ENCODE peak calls at places on chromosomes 11 and 22, in ten cellular contexts. G is stimulated activated CD4-positive, alpha-beta T cell treated with anti-CD3 and anti-CD28 coated beads, Interleukin-4, amount 100 ng/mL, for 1 hour; F is mucosa of gallbladder; Z is NCI-H1436; X is ecto neural progenitor cell; S is SHP77; I is non-pigmented ciliary epithelial cell; T is nephron progenitor cell; B is GM12865; V is neural crest cell. O is an unnamed sample.

GRCh38 chr11:128763224-128763623 is 69.4 kb downstream of the FLI1 start:
- DNase-seq in I (no peak), B (no peak), X (no peak), G (no peak), Z (no peak), S (no peak), T (no peak), F (no peak), V (no peak), O (no peak)

GRCh38 chr22:39684702-39685281 is 114.2 kb downstream of the CACNA1I start:
- DNase-seq in I (no peak), F (no peak), X (no peak), B (no peak), T (no peak), G (no peak), S (no peak), V (no peak), Z (no peak), O (no peak)

GRCh38 chr22:45562537-45563361 is 60.1 kb downstream of the FBLN1 start:
- DNase-seq in G (no peak), V (no peak), T (no peak), F (no peak), B (no peak), S (no peak), X (no peak), Z (no peak), I (no peak), O (no peak)

GRCh38 chr22:17167486-17167885 is 8.4 kb upstream of the HDHD5 start:
- DNase-seq in T (no peak), I (no peak), B (no peak), X (no peak), F (no peak), S (no peak), V (no peak), Z (no peak), G (no peak), O (no peak)

GRCh38 chr11:57527056-57527631 is 3.4 kb downstream of the TIMM10 start:
- DNase-seq in I (no peak), Z (peak; percentile 50), F (peak; percentile 78), G (peak; percentile 74), T (peak; percentile 89), B (peak; percentile 75), V (peak; percentile 79), S (peak; percentile 1), X (peak; percentile 70), O (no peak)

GRCh38 chr11:65849366-65849765 is 8.6 kb downstream of the CFL1 start:
- DNase-seq in B (no peak), S (no peak), G (no peak), T (no peak), X (no peak), V (no peak), F (no peak), Z (no peak), I (no peak), O (no peak)

GRCh38 chr11:44316388-44317240 is 6.7 kb upstream of the ALX4 start:
- DNase-seq in V (no peak), G (no peak), S (no peak), B (no peak), F (no peak), I (no peak), Z (peak; percentile 67), T (peak; percentile 54), X (no peak), O (peak; percentile 31)

GRCh38 chr22:44261861-44262595 is 50.7 kb downstream of the SHISAL1 start:
- DNase-seq in F (no peak), B (no peak), V (no peak), I (no peak), G (no peak), T (no peak), S (peak; percentile 42), Z (no peak), X (peak; percentile 35), O (no peak)

GRCh38 chr11:34647131-34647530 is 26.2 kb downstream of the EHF start:
- DNase-seq in V (no peak), I (no peak), S (no peak), F (no peak), G (no peak), X (no peak), B (no peak), Z (no peak), T (no peak), O (no peak)

GRCh38 chr11:66159585-66159984 is 89.5 kb downstream of the PACS1 start:
- DNase-seq in V (no peak), X (no peak), Z (no peak), F (no peak), T (no peak), G (no peak), S (no peak), I (no peak), B (no peak), O (no peak)

GRCh38 chr11:28559497-28559896 is 451.3 kb downstream of the METTL15 start:
- DNase-seq in G (no peak), F (no peak), T (no peak), I (peak; percentile 24), S (no peak), B (no peak), V (no peak), Z (no peak), X (no peak), O (no peak)

GRCh38 chr11:66008468-66009101 is 3.2 kb upstream of the CST6 start:
- DNase-seq in X (peak; percentile 41), T (peak; percentile 32), F (no peak), B (no peak), I (no peak), S (no peak), V (no peak), Z (no peak), G (no peak), O (no peak)

GRCh38 chr22:23522642-23523251 is 57.3 kb downstream of the IGLL1 start:
- DNase-seq in F (no peak), B (no peak), I (no peak), G (no peak), S (no peak), Z (peak; percentile 43), X (peak; percentile 58), T (peak; percentile 62), V (no peak), O (no peak)

GRCh38 chr11:3905080-3905953 is 49.9 kb downstream of the STIM1 start:
- DNase-seq in T (no peak), V (no peak), X (no peak), F (no peak), B (peak; percentile 63), S (no peak), Z (no peak), G (peak; percentile 53), I (peak; percentile 31), O (no peak)

GRCh38 chr11:74446445-74446844 is 20.9 kb downstream of the KCNE3 start:
- DNase-seq in T (no peak), X (no peak), Z (no peak), G (no peak), S (no peak), V (no peak), B (no peak), I (no peak), F (no peak), O (no peak)

GRCh38 chr11:16843307-16843706 is 104.9 kb downstream of the C11orf58 start:
- DNase-seq in T (no peak), I (no peak), Z (peak; percentile 53), B (no peak), V (no peak), X (no peak), G (no peak), F (no peak), S (peak; percentile 28), O (no peak)

GRCh38 chr22:43884600-43885318 is 7.1 kb downstream of the PNPLA5 start:
- DNase-seq in F (peak; percentile 50), Z (peak; percentile 48), I (no peak), X (peak; percentile 80), V (peak; percentile 75), T (peak; percentile 79), G (peak; percentile 56), S (peak; percentile 65), B (peak; percentile 92), O (peak; percentile 10)

GRCh38 chr11:67265633-67266423 is 445 bp upstream of the GRK2 start:
- DNase-seq in T (peak; percentile 90), S (peak; percentile 74), V (peak; percentile 82), X (peak; percentile 87), I (no peak), B (peak; percentile 81), G (peak; percentile 80), Z (no peak), F (peak; percentile 76), O (peak; percentile 75)

GRCh38 chr11:14359573-14360031 is 619 bp upstream of the RRAS2 start:
- DNase-seq in Z (no peak), X (no peak), G (no peak), F (no peak), V (no peak), S (no peak), B (no peak), T (no peak), I (no peak), O (no peak)

GRCh38 chr11:125148011-125148410 is 16.5 kb upstream of the PKNOX2 start:
- DNase-seq in Z (no peak), X (no peak), B (no peak), V (no peak), I (no peak), G (no peak), S (no peak), T (no peak), F (no peak), O (no peak)

GRCh38 chr11:66891849-66892660 is 35.2 kb downstream of the LRFN4 start:
- DNase-seq in I (peak; percentile 79), G (peak; percentile 39), F (peak; percentile 76), B (peak; percentile 95), Z (no peak), S (peak; percentile 59), T (no peak), X (no peak), V (no peak), O (no peak)

GRCh38 chr11:105610796-105611361 is 1.0 kb downstream of the GRIA4 start:
- DNase-seq in I (no peak), T (no peak), Z (no peak), G (no peak), V (no peak), S (no peak), F (no peak), B (no peak), X (no peak), O (no peak)

GRCh38 chr11:129247129-129247528 is 55.0 kb upstream of the ARHGAP32 start:
- DNase-seq in X (no peak), B (no peak), V (no peak), I (peak; percentile 50), Z (no peak), F (no peak), S (no peak), T (no peak), G (no peak), O (no peak)

GRCh38 chr11:132853886-132854285 is 678.4 kb downstream of the OPCML start:
- DNase-seq in I (no peak), T (no peak), G (no peak), X (no peak), V (no peak), F (no peak), S (no peak), Z (no peak), B (no peak), O (no peak)

GRCh38 chr11:96272542-96273306 is 70.3 kb downstream of the MAML2 start:
- DNase-seq in X (no peak), T (no peak), F (no peak), S (no peak), V (no peak), I (no peak), Z (no peak), B (peak; percentile 42), G (no peak), O (no peak)

GRCh38 chr22:49959782-49960158 is 802 bp upstream of the PIM3 start:
- DNase-seq in I (no peak), Z (no peak), X (no peak), S (no peak), F (no peak), T (no peak), V (no peak), G (peak; percentile 48), B (peak; percentile 42), O (no peak)

GRCh38 chr11:64916040-64916847 is 765 bp downstream of the ATG2A start:
- DNase-seq in V (no peak), B (peak; percentile 73), X (peak; percentile 63), G (no peak), T (peak; percentile 35), S (no peak), Z (no peak), I (no peak), F (peak; percentile 46), O (no peak)

GRCh38 chr11:67356867-67357561 is 3.7 kb upstream of the POLD4 start:
- DNase-seq in T (peak; percentile 73), F (peak; percentile 62), B (peak; percentile 86), V (peak; percentile 69), S (peak; percentile 84), G (peak; percentile 56), Z (peak; percentile 48), X (peak; percentile 82), I (no peak), O (peak; percentile 50)

O was measured in NCI-H1930.